ENCODE peak calls at places on chromosomes 12 and 14, in four cellular contexts. H is HepG2, Z is K562, T is H1. D is an unnamed sample.

GRCh38 chr14:29745863-29746262 is 181.8 kb downstream of the PRKD1 start:
- DNase-seq in H (no peak), Z (no peak), T (no peak), D (no peak)

GRCh38 chr12:24012528-24012927 is 63.1 kb upstream of the SOX5 start:
- DNase-seq in H (peak; percentile 28), Z (no peak), T (no peak), D (no peak)

GRCh38 chr12:121128908-121129704 is 3.6 kb upstream of the P2RX7 start:
- DNase-seq in H (peak; percentile 78), Z (peak; percentile 88), T (no peak), D (peak; percentile 36)

GRCh38 chr12:126083931-126084330 is 1018.7 kb downstream of the AACS start:
- DNase-seq in H (no peak), Z (no peak), T (no peak), D (no peak)

GRCh38 chr12:92439397-92439779 is 263.4 kb upstream of the PLEKHG7 start:
- DNase-seq in H (no peak), Z (no peak), T (no peak), D (peak; percentile 46)

GRCh38 chr12:116861331-116861730 is 19.9 kb downstream of the HRK start:
- DNase-seq in H (no peak), Z (peak; percentile 24), T (no peak), D (no peak)

GRCh38 chr14:70884595-70885342 is 22.5 kb upstream of the PCNX1 start:
- DNase-seq in H (no peak), Z (peak; percentile 73), T (no peak), D (no peak)

GRCh38 chr14:100679707-100680438 is 46.8 kb upstream of the DLK1 start:
- DNase-seq in H (peak; percentile 83), Z (no peak), T (no peak), D (no peak)

GRCh38 chr12:49872781-49873181 is 29.9 kb upstream of the BCDIN3D start:
- DNase-seq in H (no peak), Z (no peak), T (no peak), D (no peak)

GRCh38 chr12:56128669-56129209 is 672 bp downstream of the ESYT1 start:
- DNase-seq in H (no peak), Z (peak; percentile 35), T (no peak), D (peak; percentile 29)

GRCh38 chr12:74066476-74066875 is 471.2 kb upstream of the ATXN7L3B start:
- DNase-seq in H (no peak), Z (no peak), T (no peak), D (no peak)

GRCh38 chr12:124457287-124458219 is 109.9 kb downstream of the NCOR2 start:
- DNase-seq in H (no peak), Z (no peak), T (no peak), D (no peak)

GRCh38 chr14:34179723-34180122 is 228.8 kb upstream of the EGLN3 start:
- DNase-seq in H (no peak), Z (no peak), T (no peak), D (no peak)

GRCh38 chr12:105334001-105334400 is 3.5 kb downstream of the C12orf75 start:
- DNase-seq in H (no peak), Z (no peak), T (no peak), D (no peak)

GRCh38 chr12:96094201-96094600 is 58.8 kb upstream of the LTA4H start:
- DNase-seq in H (no peak), Z (no peak), T (peak; percentile 46), D (peak; percentile 22)

GRCh38 chr12:73863541-73863940 is 674.1 kb upstream of the ATXN7L3B start:
- DNase-seq in H (no peak), Z (no peak), T (no peak), D (peak; percentile 2)

GRCh38 chr14:56752428-56752827 is 57.9 kb downstream of the OTX2 start:
- DNase-seq in H (no peak), Z (no peak), T (no peak), D (no peak)

GRCh38 chr14:51354846-51355245 is 114.8 kb downstream of the TMX1 start:
- DNase-seq in H (no peak), Z (no peak), T (no peak), D (no peak)

GRCh38 chr12:108690799-108691153 is 40.5 kb downstream of the CORO1C start:
- DNase-seq in H (no peak), Z (no peak), T (no peak), D (no peak)

GRCh38 chr12:108691154-108691994 is 39.9 kb downstream of the CORO1C start:
- DNase-seq in H (peak; percentile 96), Z (peak; percentile 98), T (peak; percentile 82), D (peak; percentile 99)

GRCh38 chr12:108693186-108693585 is 38.1 kb downstream of the CORO1C start:
- DNase-seq in H (no peak), Z (no peak), T (no peak), D (no peak)

GRCh38 chr12:108693781-108694180 is 37.5 kb downstream of the CORO1C start:
- DNase-seq in H (no peak), Z (peak; percentile 32), T (no peak), D (no peak)

GRCh38 chr12:108691995-108692808 is 39.1 kb downstream of the CORO1C start:
- DNase-seq in H (no peak), Z (peak; percentile 44), T (no peak), D (no peak)
- TF ChIP-seq PHF8 in H (no peak), Z (peak; percentile 10), T (no peak), D (no peak)

GRCh38 chr12:89476232-89476631 is 48.4 kb downstream of the GALNT4 start:
- DNase-seq in H (no peak), Z (no peak), T (no peak), D (no peak)

GRCh38 chr12:89479982-89480381 is 44.6 kb downstream of the GALNT4 start:
- DNase-seq in H (no peak), Z (no peak), T (no peak), D (no peak)

GRCh38 chr12:89475203-89475990 is 49.2 kb downstream of the GALNT4 start:
- DNase-seq in H (no peak), Z (no peak), T (no peak), D (no peak)

GRCh38 chr12:89476889-89477288 is 47.7 kb downstream of the GALNT4 start:
- DNase-seq in H (no peak), Z (no peak), T (no peak), D (no peak)

DNA sequence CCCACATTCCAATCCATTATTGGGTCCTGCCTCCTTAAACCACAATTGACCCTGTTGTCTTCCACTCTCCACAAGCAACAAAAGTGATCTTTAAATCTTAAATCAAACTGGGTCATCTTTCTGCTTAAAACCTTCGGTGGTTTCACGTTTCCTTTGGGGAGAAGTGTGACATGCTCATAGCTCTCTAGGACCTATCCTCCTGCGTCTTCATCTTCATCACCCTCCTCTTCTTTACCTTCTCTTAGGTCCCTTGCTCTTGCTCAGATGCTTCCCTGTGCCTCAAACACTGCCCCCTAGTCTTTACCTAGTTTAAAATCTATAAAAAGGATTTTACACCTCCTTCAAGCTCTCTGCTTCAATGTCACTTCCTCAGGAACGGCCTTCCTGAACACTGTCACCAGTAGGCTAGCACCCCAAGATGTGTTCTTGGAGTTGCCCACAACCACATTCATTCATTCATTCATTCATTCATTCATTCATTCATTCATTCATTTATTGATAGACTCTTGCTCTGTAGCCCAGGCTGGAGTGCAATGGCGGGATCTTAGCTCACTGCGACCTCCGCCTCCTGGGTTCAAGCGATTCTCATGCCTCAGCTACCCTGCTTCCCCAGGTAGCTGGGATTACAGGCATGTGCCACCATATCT is 46.8 kb downstream of the GALNT4 start:
- DNase-seq in H (no peak), Z (no peak), T (no peak), D (no peak)
- TF ChIP-seq CTCF in H (no peak), Z (no peak), T (no peak), D (no peak)

DNA sequence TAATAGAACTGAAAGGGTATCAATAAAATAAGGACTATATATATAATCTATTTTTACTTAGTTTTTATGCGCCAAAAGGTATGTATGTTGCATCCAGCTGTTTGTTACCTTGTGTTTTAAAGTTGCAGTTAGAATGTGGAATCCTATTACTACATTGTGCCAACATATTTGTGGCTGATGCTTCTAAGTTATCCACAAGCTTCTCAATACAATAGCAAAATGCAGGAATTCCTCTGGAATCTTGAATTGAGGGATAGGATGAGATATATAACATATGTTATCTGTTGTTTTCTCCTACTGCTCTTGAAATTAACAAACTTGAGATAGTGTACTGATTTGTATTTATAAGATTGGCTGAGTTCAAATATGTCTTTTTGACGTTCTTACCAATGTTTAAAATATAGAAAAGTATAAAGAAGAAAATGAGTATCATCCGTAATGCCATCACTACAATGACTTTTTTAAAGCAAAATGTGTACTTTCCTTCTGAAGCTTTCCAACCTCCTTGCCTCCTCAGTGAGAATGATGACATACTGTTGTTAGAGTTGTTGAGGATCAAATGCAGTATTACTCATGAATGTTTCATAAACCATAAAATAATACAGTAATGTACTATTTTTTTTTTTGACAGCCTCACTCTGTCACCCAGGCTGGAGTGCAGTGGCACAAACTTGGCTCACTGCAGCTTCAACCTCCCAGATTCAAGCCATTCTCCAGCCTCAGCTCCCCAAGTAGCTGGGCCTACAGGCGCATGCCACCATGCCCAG is 6.6 kb downstream of the RAP1B start:
- DNase-seq in H (no peak), Z (no peak), T (no peak), D (no peak)
- H3K4me2 ChIP-seq in H (no peak overlapping the region), Z (no peak overlapping the region), T (no peak overlapping the region), D (no peak overlapping the region)

GRCh38 chr12:46675736-46676135 is 150.1 kb downstream of the SLC38A4 start:
- DNase-seq in H (peak; percentile 30), Z (peak; percentile 46), T (no peak), D (peak; percentile 33)
- TF ChIP-seq PHF8 in H (no peak), Z (no peak), T (no peak), D (no peak)

D was measured in A549.